ENCODE peak calls at places on chromosomes 13 and 19, in six cellular contexts. G is trophoblast cell; C is tibial nerve; A is CD8-positive, alpha-beta T cell; V is heart right ventricle; J is pancreas. H is an unnamed sample. For H3K27me3, the result is how much of the 10 kb centered on the place peaks cover.

GRCh38 chr13:98658131-98658530 is 81.2 kb upstream of the STK24 start:
- DNase-seq in G (peak), A (no peak), C (no peak), J (no peak), V (no peak), H (peak)

GRCh38 chr13:40206241-40207109 is 460.0 kb downstream of the FOXO1 start:
- DNase-seq in V (no peak), J (no peak), C (no peak), A (peak), G (no peak), H (no peak)

GRCh38 chr13:31859546-31859945 is 120.2 kb downstream of the RXFP2 start:
- DNase-seq in G (no peak), V (no peak), C (no peak), A (no peak), J (no peak), H (no peak)

GRCh38 chr19:3075605-3076431 is 13.5 kb upstream of the TLE5 start:
- DNase-seq in A (peak), C (no peak), V (peak), J (peak), G (peak), H (peak)

GRCh38 chr19:45275370-45275971 is 24.4 kb downstream of the MARK4 start:
- DNase-seq in C (no peak), V (no peak), J (no peak), G (no peak), A (no peak), H (peak)

GRCh38 chr13:38002596-38002995 is 133.0 kb upstream of the TRPC4 start:
- DNase-seq in A (no peak), V (no peak), J (no peak), C (no peak), G (no peak), H (peak)

GRCh38 chr19:31387662-31388175 is 38.5 kb upstream of the TSHZ3 start:
- DNase-seq in G (no peak), J (no peak), V (no peak), A (no peak), C (no peak), H (no peak)

GRCh38 chr19:46115396-46116109 is 8.9 kb downstream of the IGFL3 start:
- DNase-seq in G (no peak), V (no peak), C (no peak), J (no peak), A (no peak), H (no peak)

GRCh38 chr13:24215732-24216131 is 55.2 kb downstream of the SPATA13 start:
- DNase-seq in G (no peak), C (no peak), J (peak), V (no peak), A (no peak), H (no peak)

GRCh38 chr13:46951516-46951915 is 54.7 kb upstream of the HTR2A start:
- DNase-seq in G (no peak), C (no peak), V (no peak), A (no peak), J (no peak), H (no peak)

GRCh38 chr19:11355160-11356073 is at the start of gene PLPPR2:
- DNase-seq in V (peak), G (peak), A (peak), J (peak), C (peak), H (peak)

GRCh38 chr19:55638864-55639359 is 1.9 kb upstream of the ZNF580 start:
- DNase-seq in J (peak), V (peak), A (peak), C (no peak), G (no peak), H (peak)

GRCh38 chr19:31145021-31145420 is 204.2 kb downstream of the TSHZ3 start:
- DNase-seq in A (no peak), J (no peak), C (no peak), G (no peak), V (no peak), H (no peak)

GRCh38 chr19:16200038-16200775 is 2.5 kb downstream of the AP1M1 start:
- DNase-seq in A (no peak), G (no peak), C (peak), J (no peak), V (no peak), H (no peak)

GRCh38 chr19:45716314-45717130 is 14.2 kb downstream of the FBXO46 start:
- DNase-seq in C (no peak), G (peak), V (no peak), A (no peak), J (no peak), H (peak)

GRCh38 chr13:36986462-36987240 is 12.5 kb downstream of the ALG5 start:
- DNase-seq in J (no peak), C (no peak), V (no peak), A (no peak), G (peak), H (no peak)

GRCh38 chr13:112204881-112205327 is 138.0 kb downstream of the SOX1 start:
- DNase-seq in J (no peak), V (peak), C (no peak), G (no peak), A (no peak), H (no peak)

GRCh38 chr19:29277107-29277506 is 64.2 kb upstream of the UQCRFS1 start:
- DNase-seq in A (peak), V (no peak), G (no peak), J (no peak), C (no peak), H (no peak)

GRCh38 chr13:26220575-26220974 is 1.5 kb downstream of the RNF6 start:
- DNase-seq in V (no peak), G (peak), A (no peak), J (no peak), C (no peak), H (no peak)

GRCh38 chr13:112760931-112761330 is 71.1 kb downstream of the ATP11A start:
- DNase-seq in C (no peak), V (no peak), A (no peak), J (no peak), G (no peak), H (no peak)

GRCh38 chr13:31851201-31851600 is 111.9 kb downstream of the RXFP2 start:
- DNase-seq in A (no peak), J (no peak), C (no peak), V (no peak), G (no peak), H (no peak)

GRCh38 chr13:25768726-25769270 is 283.0 kb downstream of the SHISA2 start:
- DNase-seq in C (no peak), J (no peak), V (no peak), G (no peak), A (no peak), H (no peak)

GRCh38 chr13:106548064-106548696 is 12.7 kb upstream of the EFNB2 start:
- DNase-seq in G (no peak), J (no peak), V (no peak), C (no peak), A (no peak), H (no peak)

GRCh38 chr13:110676511-110677204 is 29.3 kb downstream of the CARS2 start:
- DNase-seq in J (no peak), A (no peak), C (no peak), V (no peak), G (no peak), H (no peak)

GRCh38 chr13:46051958-46052313 is 610 bp downstream of the ZC3H13 start:
- DNase-seq in J (no peak), G (no peak), C (no peak), V (no peak), A (no peak), H (no peak)

GRCh38 chr13:108315955-108316354 is 46.4 kb downstream of the TNFSF13B start:
- DNase-seq in C (no peak), A (no peak), V (no peak), J (no peak), G (no peak), H (no peak)

GRCh38 chr19:31312004-31312403 is 37.2 kb downstream of the TSHZ3 start:
- DNase-seq in V (no peak), G (no peak), J (no peak), C (no peak), A (no peak), H (no peak)

GRCh38 chr13:76425930-76426329 is 460.3 kb downstream of the KCTD12 start:
- DNase-seq in A (no peak), J (no peak), C (no peak), V (no peak), G (no peak), H (no peak)

GRCh38 chr19:55447421-55448174 is 4.5 kb upstream of the SHISA7 start:
- DNase-seq in V (no peak), G (no peak), C (no peak), A (no peak), J (peak), H (peak)

GRCh38 chr19:17421942-17422341 is 2.1 kb downstream of the MVB12A start:
- DNase-seq in J (no peak), C (no peak), G (no peak), A (no peak), V (no peak), H (no peak)

GRCh38 chr13:44921931-44922758 is 67.1 kb downstream of the NUFIP1 start:
- DNase-seq in J (no peak), V (no peak), A (no peak), G (no peak), C (peak), H (no peak)

GRCh38 chr19:42010245-42011126 is 16.5 kb upstream of the ATP1A3 start:
- DNase-seq in A (no peak), J (peak), V (no peak), C (no peak), G (no peak), H (no peak)

GRCh38 chr13:23724196-23724970 is 154.2 kb downstream of the TNFRSF19 start:
- DNase-seq in J (no peak), V (no peak), A (no peak), C (no peak), G (no peak), H (no peak)

GRCh38 chr19:30662211-30662861 is 290.2 kb downstream of the ZNF536 start:
- DNase-seq in G (no peak), J (no peak), V (no peak), A (no peak), C (no peak), H (peak)

GRCh38 chr13:80901111-80902014 is 560.4 kb upstream of the SPRY2 start:
- DNase-seq in A (no peak), G (no peak), C (no peak), V (no peak), J (no peak), H (no peak)

GRCh38 chr19:17834350-17835181 is 13.2 kb downstream of the JAK3 start:
- DNase-seq in G (no peak), A (no peak), C (no peak), V (no peak), J (no peak), H (no peak)

GRCh38 chr19:55750715-55751114 is 8.2 kb upstream of the RFPL4A start:
- DNase-seq in G (no peak), V (no peak), A (no peak), J (no peak), C (no peak), H (no peak)

GRCh38 chr19:2475018-2475701 is 767 bp upstream of the GADD45B start:
- DNase-seq in G (peak), A (peak), J (peak), V (peak), C (peak), H (peak)

GRCh38 chr13:100129605-100130004 is 40.7 kb downstream of the PCCA start:
- DNase-seq in A (no peak), J (no peak), V (no peak), G (no peak), C (no peak), H (no peak)

GRCh38 chr13:42477588-42478190 is 96.3 kb upstream of the TNFSF11 start:
- DNase-seq in G (no peak), V (no peak), A (no peak), C (no peak), J (no peak), H (no peak)

GRCh38 chr19:40088299-40089047 is 2.3 kb downstream of the ZNF780A start:
- DNase-seq in J (no peak), G (no peak), A (no peak), C (no peak), V (no peak), H (no peak)

GRCh38 chr19:40084948-40085347 is 5.8 kb downstream of the ZNF780A start:
- DNase-seq in A (no peak), V (no peak), J (no peak), C (no peak), G (no peak), H (no peak)

GRCh38 chr19:40091205-40092129 is 724 bp upstream of the ZNF780A start:
- DNase-seq in G (no peak), V (no peak), J (no peak), A (no peak), C (no peak), H (no peak)

GRCh38 chr19:40090256-40091204 is at the start of gene ZNF780A:
- DNase-seq in G (peak), C (peak), V (peak), J (peak), A (peak), H (peak)

DNA sequence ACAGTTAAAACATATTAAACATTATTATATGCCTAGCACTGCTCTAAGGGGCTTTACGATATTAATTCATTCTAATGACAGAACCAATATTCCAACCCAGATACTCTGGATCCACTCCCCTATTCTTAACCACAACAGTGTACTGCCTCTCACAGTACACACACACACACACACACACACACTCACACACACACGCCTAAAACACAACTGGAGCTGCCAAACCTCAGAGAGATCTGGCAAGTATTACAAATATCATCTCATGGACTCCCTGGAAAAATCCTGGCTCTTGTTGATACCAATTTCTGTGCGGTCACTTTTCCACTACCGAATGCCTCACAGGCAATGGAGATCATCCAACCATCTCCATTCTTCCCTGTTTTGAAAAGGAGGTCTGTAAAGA is 1.3 kb downstream of the ZNF780A start:
- DNase-seq in A (no peak), J (no peak), V (no peak), G (no peak), C (no peak), H (no peak)
- H3K4me3 ChIP-seq in A (peak), J (peak), V (peak), G (no peak), C (peak), H (peak)

GRCh38 chr19:35861640-35862160 is 5.0 kb downstream of the KIRREL2 start:
- DNase-seq in G (no peak), C (no peak), J (peak), A (no peak), V (no peak), H (no peak)

GRCh38 chr19:35862528-35862927 is 5.8 kb downstream of the KIRREL2 start:
- DNase-seq in C (no peak), A (no peak), V (no peak), G (no peak), J (no peak), H (no peak)

GRCh38 chr19:35860818-35861639 is 4.3 kb downstream of the KIRREL2 start:
- DNase-seq in J (peak), G (no peak), V (no peak), A (no peak), C (no peak), H (no peak)

GRCh38 chr19:35859414-35859813 is 2.7 kb downstream of the KIRREL2 start:
- DNase-seq in A (no peak), C (no peak), V (no peak), J (peak), G (no peak), H (no peak)

GRCh38 chr19:35860436-35860817 is 3.7 kb downstream of the KIRREL2 start:
- DNase-seq in V (no peak), J (peak), C (no peak), A (no peak), G (no peak), H (no peak)
- H3K27me3 ChIP-seq in V (half or more), J (under half), C (half or more), A (under half), G (under half), H (under half)

DNA sequence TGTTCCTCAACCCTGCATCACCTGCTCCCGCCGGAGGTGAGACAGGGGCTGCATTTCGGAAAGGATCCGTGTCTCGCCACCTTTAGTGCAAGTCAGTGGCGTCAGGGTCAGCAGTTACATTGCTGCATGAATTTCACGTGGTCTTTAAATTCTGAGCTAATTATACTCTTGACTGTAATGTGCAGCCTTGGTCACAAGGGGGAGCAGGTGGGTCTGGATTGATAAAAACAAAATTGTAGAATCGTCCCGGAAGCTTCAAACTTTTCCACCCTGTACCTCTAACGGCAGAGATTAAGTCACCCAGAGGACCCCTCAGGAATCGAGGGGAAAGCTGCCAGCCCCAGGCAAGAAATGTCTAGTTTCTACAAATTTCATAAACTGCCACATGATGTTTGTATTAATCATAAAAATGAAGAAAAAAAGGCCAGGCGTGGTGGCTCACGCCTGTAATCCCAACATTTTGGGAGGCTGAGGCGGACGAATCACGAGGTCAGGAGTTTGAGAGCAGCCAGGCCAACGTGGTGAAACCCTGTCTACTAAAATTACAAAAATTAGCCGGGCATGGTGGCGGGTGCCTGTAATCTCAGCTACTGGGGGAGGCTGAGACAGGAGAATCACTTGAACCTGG is 20.2 kb downstream of the BBC3 start:
- DNase-seq in C (peak), G (peak), A (peak), J (no peak), V (peak), H (peak)
- H3K4me3 ChIP-seq in C (no peak), G (no peak), A (no peak), J (no peak), V (no peak), H (no peak)

DNA sequence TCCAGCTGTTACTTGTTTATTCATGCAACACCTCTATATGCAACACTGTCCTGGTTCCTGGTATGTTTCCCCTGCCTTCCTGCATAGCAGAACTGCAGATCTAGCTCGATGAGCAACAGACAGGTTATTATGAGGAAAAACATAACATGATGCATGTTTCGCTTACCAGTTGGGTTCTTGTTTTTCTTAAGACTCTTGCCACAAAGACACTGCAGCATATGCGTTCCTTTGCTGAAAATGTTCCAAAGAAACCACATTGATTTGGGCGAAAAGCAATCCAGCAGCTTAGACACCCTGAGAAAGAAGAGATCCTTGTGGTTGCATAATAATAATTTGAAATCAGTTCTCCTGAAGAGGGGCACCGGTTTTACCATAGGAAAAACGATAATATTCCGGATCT is 543 bp downstream of the FGF14 start:
- DNase-seq in C (no peak), J (no peak), G (no peak), A (no peak), V (no peak), H (no peak)
- H3K27me3 ChIP-seq in C (under half), J (under half), G (under half), A (under half), V (under half), H (half or more)

GRCh38 chr19:35846038-35846668 is 6.2 kb downstream of the NPHS1 start:
- DNase-seq in C (no peak), A (no peak), V (no peak), J (peak), G (no peak), H (no peak)
- H3K4me3 ChIP-seq in C (no peak), A (no peak), V (no peak), J (peak), G (peak), H (peak)

DNA sequence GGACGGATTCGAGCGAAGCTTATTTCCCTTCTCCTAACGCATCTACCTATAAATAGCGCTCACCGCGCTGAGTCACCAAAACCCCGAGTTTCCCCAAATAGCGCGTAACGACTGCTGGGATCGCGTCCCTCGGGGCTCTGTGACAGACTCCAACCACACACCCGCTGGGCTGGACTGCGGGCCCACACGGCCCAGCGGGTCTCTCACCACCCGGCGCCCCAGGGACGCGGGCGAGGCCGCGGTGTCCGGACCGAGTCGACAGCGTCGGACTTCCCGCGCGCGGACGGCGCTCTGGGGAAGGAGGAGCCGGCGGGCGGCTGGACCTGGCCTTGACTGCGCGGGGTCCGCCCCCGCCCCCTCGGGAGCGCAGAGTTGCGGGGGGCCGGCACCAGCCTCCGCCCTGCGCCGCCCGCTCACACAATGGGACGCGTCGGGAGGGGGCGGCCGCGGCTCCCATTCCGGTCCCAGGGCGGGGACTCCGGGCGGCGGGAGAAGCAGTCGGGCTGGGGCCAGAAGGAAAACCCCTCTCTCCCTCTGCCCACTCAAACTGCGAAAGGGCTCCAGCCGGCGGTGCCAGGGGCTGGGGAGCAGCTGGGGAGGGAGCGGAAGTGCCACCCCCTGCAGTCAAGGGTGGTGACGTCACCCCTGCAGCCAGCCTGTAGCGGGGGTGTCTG is 108.8 kb downstream of the KCNRG start:
- DNase-seq in J (peak), V (peak), C (peak), G (peak), A (peak), H (peak)
- H3K27me3 ChIP-seq in J (under half), V (under half), C (under half), G (under half), A (under half), H (under half)